ENCODE peak calls at places on chromosomes 11 and 22, in seven cellular contexts. T is stimulated activated CD8-positive, alpha-beta memory T cell treated with anti-CD3 and anti-CD28 coated beads, Interleukin-4, amount 100 ng/mL, for 1 hour; A is stomach; N is hepatic stellate cell; G is H7; O is midbrain; F is AG20443. Z is an unnamed sample.

GRCh38 chr11:45391168-45391850 is 105.2 kb upstream of the SYT13 start:
- DNase-seq in O (no peak), F (no peak), G (no peak), N (no peak), A (no peak), T (no peak), Z (no peak)

GRCh38 chr11:120256779-120257178 is 16.8 kb downstream of the POU2F3 start:
- DNase-seq in A (no peak), O (no peak), N (no peak), F (no peak), T (no peak), G (no peak), Z (no peak)

GRCh38 chr22:23581252-23581634 is 1.2 kb upstream of the IGLL1 start:
- DNase-seq in G (peak), F (no peak), A (no peak), O (no peak), T (no peak), N (no peak), Z (no peak)

GRCh38 chr22:44668886-44669724 is 32.9 kb upstream of the PRR5 start:
- DNase-seq in G (peak), A (no peak), T (no peak), N (no peak), F (no peak), O (no peak), Z (no peak)

GRCh38 chr11:125268611-125269010 is 104.1 kb downstream of the PKNOX2 start:
- DNase-seq in N (no peak), F (no peak), T (no peak), O (no peak), G (no peak), A (no peak), Z (no peak)

GRCh38 chr11:86746509-86746908 is 53.8 kb upstream of the PRSS23 start:
- DNase-seq in N (no peak), O (no peak), G (no peak), A (no peak), F (no peak), T (no peak), Z (no peak)

GRCh38 chr11:15850992-15851615 is 505.2 kb downstream of the SOX6 start:
- DNase-seq in O (peak), G (no peak), A (no peak), N (no peak), F (no peak), T (no peak), Z (no peak)

GRCh38 chr11:7512525-7513209 is 1.1 kb upstream of the PPFIBP2 start:
- DNase-seq in A (peak), G (peak), T (no peak), O (peak), F (peak), N (peak), Z (no peak)

GRCh38 chr22:35733742-35734516 is 16.3 kb downstream of the APOL5 start:
- DNase-seq in O (no peak), F (no peak), A (no peak), N (no peak), G (no peak), T (no peak), Z (no peak)

Z was measured in T-helper 2 cell.